ENCODE peak calls at places on chromosome 2, in five cellular contexts. One of them, this sample, is unnamed.

GRCh38 chr2:26495705-26496271 is 17.9 kb upstream of the OTOF start:
- DNase-seq in endothelial cell: peak
- DNase-seq in CD4-positive, alpha-beta T cell: no peak
- DNase-seq in GM20000: no peak
- DNase-seq in H9: peak
- DNase-seq in this sample: no peak

GRCh38 chr2:239296020-239296932 is 104.5 kb downstream of the HDAC4 start:
- DNase-seq in endothelial cell: no peak
- DNase-seq in GM20000: no peak
- DNase-seq in H9: no peak
- DNase-seq in CD4-positive, alpha-beta T cell: no peak
- DNase-seq in this sample: peak

GRCh38 chr2:75241696-75242095 is 42.4 kb upstream of the TACR1 start:
- DNase-seq in CD4-positive, alpha-beta T cell: no peak
- DNase-seq in endothelial cell: no peak
- DNase-seq in GM20000: no peak
- DNase-seq in H9: no peak
- DNase-seq in this sample: no peak

GRCh38 chr2:106189764-106190468 is 4.2 kb downstream of the UXS1 start:
- DNase-seq in CD4-positive, alpha-beta T cell: no peak
- DNase-seq in H9: no peak
- DNase-seq in endothelial cell: no peak
- DNase-seq in GM20000: no peak
- DNase-seq in this sample: no peak

GRCh38 chr2:96267159-96267971 is 1.3 kb downstream of the CIAO1 start:
- DNase-seq in CD4-positive, alpha-beta T cell: peak
- DNase-seq in endothelial cell: peak
- DNase-seq in GM20000: peak
- DNase-seq in H9: peak
- DNase-seq in this sample: peak

GRCh38 chr2:141554810-141555209 is 576.0 kb downstream of the LRP1B start:
- DNase-seq in GM20000: peak
- DNase-seq in endothelial cell: peak
- DNase-seq in H9: peak
- DNase-seq in CD4-positive, alpha-beta T cell: no peak
- DNase-seq in this sample: no peak

GRCh38 chr2:68698567-68699377 is 35.8 kb upstream of the ARHGAP25 start:
- DNase-seq in GM20000: no peak
- DNase-seq in CD4-positive, alpha-beta T cell: no peak
- DNase-seq in endothelial cell: no peak
- DNase-seq in H9: no peak
- DNase-seq in this sample: no peak

GRCh38 chr2:127056086-127056485 is 50.9 kb downstream of the BIN1 start:
- DNase-seq in H9: no peak
- DNase-seq in endothelial cell: no peak
- DNase-seq in GM20000: no peak
- DNase-seq in CD4-positive, alpha-beta T cell: no peak
- DNase-seq in this sample: no peak

GRCh38 chr2:196464311-196464710 is 175.2 kb upstream of the CCDC150 start:
- DNase-seq in GM20000: no peak
- DNase-seq in CD4-positive, alpha-beta T cell: no peak
- DNase-seq in H9: no peak
- DNase-seq in endothelial cell: no peak
- DNase-seq in this sample: no peak

GRCh38 chr2:233059797-233060499 is at the start of gene INPP5D:
- DNase-seq in H9: no peak
- DNase-seq in endothelial cell: no peak
- DNase-seq in GM20000: peak
- DNase-seq in CD4-positive, alpha-beta T cell: peak
- DNase-seq in this sample: peak

GRCh38 chr2:120750488-120751210 is 15.0 kb downstream of the GLI2 start:
- DNase-seq in endothelial cell: no peak
- DNase-seq in GM20000: no peak
- DNase-seq in CD4-positive, alpha-beta T cell: no peak
- DNase-seq in H9: peak
- DNase-seq in this sample: no peak

GRCh38 chr2:73205611-73206010 is 3.2 kb downstream of the NOTO start:
- DNase-seq in endothelial cell: no peak
- DNase-seq in GM20000: no peak
- DNase-seq in H9: no peak
- DNase-seq in CD4-positive, alpha-beta T cell: no peak
- DNase-seq in this sample: no peak

GRCh38 chr2:137845422-137845821 is 118.9 kb upstream of the HNMT start:
- DNase-seq in H9: no peak
- DNase-seq in CD4-positive, alpha-beta T cell: no peak
- DNase-seq in GM20000: no peak
- DNase-seq in endothelial cell: no peak
- DNase-seq in this sample: no peak

GRCh38 chr2:234679151-234679765 is 182.4 kb upstream of the ARL4C start:
- DNase-seq in CD4-positive, alpha-beta T cell: no peak
- DNase-seq in GM20000: no peak
- DNase-seq in endothelial cell: no peak
- DNase-seq in H9: no peak
- DNase-seq in this sample: no peak

GRCh38 chr2:231057590-231057989 is 923 bp downstream of the PSMD1 start:
- DNase-seq in CD4-positive, alpha-beta T cell: no peak
- DNase-seq in H9: no peak
- DNase-seq in GM20000: no peak
- DNase-seq in endothelial cell: no peak
- DNase-seq in this sample: no peak

GRCh38 chr2:46847726-46848421 is 67.7 kb downstream of the MCFD2 start:
- DNase-seq in H9: no peak
- DNase-seq in endothelial cell: no peak
- DNase-seq in CD4-positive, alpha-beta T cell: no peak
- DNase-seq in GM20000: no peak
- DNase-seq in this sample: no peak

GRCh38 chr2:190987938-190988337 is 26.0 kb downstream of the STAT1 start:
- DNase-seq in CD4-positive, alpha-beta T cell: no peak
- DNase-seq in H9: no peak
- DNase-seq in GM20000: no peak
- DNase-seq in endothelial cell: no peak
- DNase-seq in this sample: no peak

GRCh38 chr2:84953535-84953934 is 17.4 kb upstream of the KCMF1 start:
- DNase-seq in CD4-positive, alpha-beta T cell: no peak
- DNase-seq in GM20000: no peak
- DNase-seq in H9: no peak
- DNase-seq in endothelial cell: no peak
- DNase-seq in this sample: no peak

GRCh38 chr2:28375742-28376631 is 16.7 kb upstream of the FOSL2 start:
- DNase-seq in endothelial cell: no peak
- DNase-seq in CD4-positive, alpha-beta T cell: no peak
- DNase-seq in H9: no peak
- DNase-seq in GM20000: no peak
- DNase-seq in this sample: no peak

GRCh38 chr2:134625311-134625710 is 93.5 kb downstream of the TMEM163 start:
- DNase-seq in endothelial cell: no peak
- DNase-seq in GM20000: no peak
- DNase-seq in H9: no peak
- DNase-seq in CD4-positive, alpha-beta T cell: no peak
- DNase-seq in this sample: no peak

GRCh38 chr2:29361255-29361654 is 246.0 kb downstream of the CLIP4 start:
- DNase-seq in endothelial cell: no peak
- DNase-seq in H9: no peak
- DNase-seq in GM20000: no peak
- DNase-seq in CD4-positive, alpha-beta T cell: no peak
- DNase-seq in this sample: no peak

GRCh38 chr2:118881490-118882129 is 34.2 kb upstream of the EN1 start:
- DNase-seq in CD4-positive, alpha-beta T cell: peak
- DNase-seq in H9: peak
- DNase-seq in endothelial cell: peak
- DNase-seq in GM20000: peak
- DNase-seq in this sample: peak

GRCh38 chr2:18379869-18380268 is 180.6 kb downstream of the RDH14 start:
- DNase-seq in endothelial cell: no peak
- DNase-seq in H9: no peak
- DNase-seq in CD4-positive, alpha-beta T cell: no peak
- DNase-seq in GM20000: no peak
- DNase-seq in this sample: no peak

GRCh38 chr2:239545741-239546392 is 145.0 kb upstream of the HDAC4 start:
- DNase-seq in GM20000: no peak
- DNase-seq in endothelial cell: no peak
- DNase-seq in CD4-positive, alpha-beta T cell: no peak
- DNase-seq in H9: no peak
- DNase-seq in this sample: no peak

GRCh38 chr2:124704056-124704644 is 679.1 kb downstream of the CNTNAP5 start:
- DNase-seq in H9: no peak
- DNase-seq in endothelial cell: no peak
- DNase-seq in GM20000: no peak
- DNase-seq in CD4-positive, alpha-beta T cell: no peak
- DNase-seq in this sample: no peak

GRCh38 chr2:207162319-207162718 is 3.4 kb downstream of the KLF7 start:
- DNase-seq in CD4-positive, alpha-beta T cell: no peak
- DNase-seq in endothelial cell: no peak
- DNase-seq in GM20000: no peak
- DNase-seq in H9: no peak
- DNase-seq in this sample: no peak

GRCh38 chr2:237322564-237322963 is 91.4 kb downstream of the COL6A3 start:
- DNase-seq in CD4-positive, alpha-beta T cell: no peak
- DNase-seq in GM20000: no peak
- DNase-seq in endothelial cell: no peak
- DNase-seq in H9: peak
- DNase-seq in this sample: peak
- TF ChIP-seq CTCF in CD4-positive, alpha-beta T cell: no peak
- TF ChIP-seq CTCF in GM20000: peak
- TF ChIP-seq CTCF in endothelial cell: peak
- TF ChIP-seq CTCF in H9: peak
- TF ChIP-seq CTCF in this sample: peak

DNA sequence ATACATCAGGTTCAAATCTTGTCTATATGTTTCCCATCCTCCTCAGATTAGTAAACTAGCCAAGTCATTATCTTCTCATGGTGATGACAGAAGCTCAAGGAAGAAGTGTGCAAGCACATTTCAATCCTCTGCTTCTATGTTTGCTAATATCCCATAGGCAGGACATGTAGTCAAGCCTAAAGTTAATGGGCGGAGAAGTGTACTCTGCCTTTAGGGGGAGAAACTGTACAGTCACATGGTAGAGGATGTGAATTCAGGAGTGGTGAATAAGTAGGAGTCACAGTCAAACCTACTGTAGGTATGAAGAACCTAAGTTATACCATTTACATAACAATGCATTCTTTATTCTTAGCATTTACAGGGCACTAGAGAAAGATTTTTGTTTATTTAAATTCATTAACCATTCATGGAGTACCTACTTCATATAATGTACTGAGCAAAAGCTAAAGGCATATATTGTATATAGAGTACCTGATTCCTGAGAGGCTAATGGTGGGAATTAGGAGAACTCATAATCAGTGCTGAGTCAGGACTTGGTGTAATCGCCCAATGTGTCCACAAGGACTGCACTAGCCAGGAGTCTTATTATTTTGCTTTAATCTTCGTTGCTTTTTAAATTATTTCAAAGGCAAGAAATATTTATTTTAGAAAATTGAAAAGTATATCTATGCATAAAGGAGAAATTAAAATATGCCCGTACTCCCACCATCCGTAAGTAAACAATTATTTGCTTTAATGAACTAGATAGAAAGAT is 394.3 kb upstream of the ETAA1 start:
- DNase-seq in GM20000: no peak
- DNase-seq in endothelial cell: no peak
- DNase-seq in H9: no peak
- DNase-seq in CD4-positive, alpha-beta T cell: no peak
- DNase-seq in this sample: no peak
- TF ChIP-seq CTCF in GM20000: no peak
- TF ChIP-seq CTCF in endothelial cell: no peak
- TF ChIP-seq CTCF in H9: peak
- TF ChIP-seq CTCF in CD4-positive, alpha-beta T cell: no peak
- TF ChIP-seq CTCF in this sample: no peak

DNA sequence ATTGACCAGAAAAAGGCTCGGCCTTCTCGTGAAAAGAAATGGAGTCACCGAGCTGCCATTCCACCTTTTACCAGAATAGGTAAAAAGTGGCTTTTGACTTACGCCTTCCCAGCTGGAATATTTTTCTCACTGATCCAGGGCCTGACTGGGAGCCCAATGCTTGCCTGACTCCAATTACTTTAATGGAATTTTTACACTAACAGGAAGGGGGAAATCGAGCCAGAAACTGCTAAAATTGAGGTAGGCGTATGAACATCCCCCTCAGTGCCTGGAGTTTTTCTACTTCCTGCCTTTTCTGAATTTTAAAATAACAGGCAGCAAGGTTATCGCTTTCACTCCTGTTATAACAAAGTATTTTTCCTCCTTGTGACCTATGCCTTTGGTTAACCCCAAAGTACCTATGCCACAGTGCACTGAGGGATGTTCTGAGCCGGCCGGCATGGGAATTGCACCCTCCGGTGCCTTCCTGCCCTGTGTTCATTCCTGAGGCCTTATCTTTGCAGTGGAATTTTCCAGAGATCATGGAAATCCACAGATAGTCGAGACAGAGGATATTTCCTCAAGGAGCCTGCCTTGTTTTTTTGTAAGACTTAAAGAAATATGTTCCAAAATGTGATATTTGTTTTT is 18.3 kb upstream of the RPL31 start:
- DNase-seq in endothelial cell: no peak
- DNase-seq in CD4-positive, alpha-beta T cell: no peak
- DNase-seq in GM20000: no peak
- DNase-seq in H9: no peak
- DNase-seq in this sample: no peak
- TF ChIP-seq CTCF in endothelial cell: no peak
- TF ChIP-seq CTCF in CD4-positive, alpha-beta T cell: no peak
- TF ChIP-seq CTCF in GM20000: no peak
- TF ChIP-seq CTCF in H9: no peak
- TF ChIP-seq CTCF in this sample: no peak

DNA sequence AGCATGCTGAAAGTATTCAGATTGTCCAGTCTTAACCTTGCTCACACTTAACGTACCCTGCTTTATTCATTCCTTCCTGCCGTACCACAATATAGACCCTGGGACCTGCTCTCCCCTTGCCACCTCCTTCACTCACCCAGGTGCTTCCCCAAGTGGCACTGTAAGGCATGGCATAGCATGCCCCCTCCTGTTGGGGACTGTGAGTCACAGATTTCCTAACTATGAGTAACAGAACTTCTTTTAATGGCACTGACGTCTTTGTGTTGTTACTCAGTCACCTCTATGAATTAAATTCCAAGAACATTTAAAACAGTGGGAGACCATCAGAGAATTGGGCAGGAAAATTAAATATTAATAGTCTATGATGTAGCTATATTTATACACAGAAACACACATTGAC is 117.2 kb downstream of the CTNNA2 start:
- DNase-seq in H9: peak
- DNase-seq in GM20000: no peak
- DNase-seq in CD4-positive, alpha-beta T cell: no peak
- DNase-seq in endothelial cell: no peak
- DNase-seq in this sample: no peak
- TF ChIP-seq CTCF in H9: peak
- TF ChIP-seq CTCF in GM20000: no peak
- TF ChIP-seq CTCF in CD4-positive, alpha-beta T cell: no peak
- TF ChIP-seq CTCF in endothelial cell: no peak
- TF ChIP-seq CTCF in this sample: no peak

This sample was measured in activated CD8-positive, alpha-beta T cell treated with anti-CD3 and anti-CD28 coated beads for 36 hours.